ENCODE peak calls at places on chromosomes 2 and 18, in ten cellular contexts. K is iPS-NIHi11; L is HT1080; B is M059J; D is H9; Z is stimulated activated naive CD4-positive, alpha-beta T cell treated with Interleukin-2 at 50 U/mL for 16 hours; F is frontal cortex; U is tibial artery; O is choroid plexus epithelial cell; X is NCI-H146. S is an unnamed sample.

GRCh38 chr2:195495356-195495755 is 161.7 kb upstream of the SLC39A10 start:
- DNase-seq in K (no peak), L (no peak), B (no peak), D (no peak), Z (no peak), F (no peak), U (no peak), O (no peak), X (no peak), S (no peak)

GRCh38 chr2:240823449-240824336 is 3.7 kb upstream of the KIF1A start:
- DNase-seq in K (no peak), L (no peak), B (no peak), D (no peak), Z (no peak), F (no peak), U (peak), O (no peak), X (peak), S (no peak)

GRCh38 chr2:168577885-168578284 is 121.8 kb downstream of the CERS6 start:
- DNase-seq in K (no peak), L (no peak), B (no peak), D (no peak), Z (no peak), F (no peak), U (no peak), O (no peak), X (no peak), S (no peak)

GRCh38 chr2:169509230-169509917 is at the start of gene KLHL41:
- DNase-seq in K (peak), L (no peak), B (no peak), D (no peak), Z (no peak), F (no peak), U (no peak), O (peak), X (peak), S (no peak)

GRCh38 chr2:38524580-38524979 is 78.1 kb downstream of the HNRNPLL start:
- DNase-seq in K (no peak), L (no peak), B (no peak), D (no peak), Z (no peak), F (no peak), U (no peak), O (no peak), X (peak), S (no peak)

GRCh38 chr2:42756150-42756549 is 7.8 kb downstream of the OXER1 start:
- DNase-seq in K (no peak), L (no peak), B (no peak), D (no peak), Z (no peak), F (no peak), U (no peak), O (no peak), X (no peak), S (no peak)

GRCh38 chr2:71506754-71507153 is 53.4 kb downstream of the DYSF start:
- DNase-seq in K (no peak), L (no peak), B (no peak), D (no peak), Z (no peak), F (no peak), U (peak), O (no peak), X (no peak), S (no peak)

GRCh38 chr2:96964221-96964905 is 22.0 kb downstream of the FAM178B start:
- DNase-seq in K (no peak), L (no peak), B (no peak), D (no peak), Z (no peak), F (no peak), U (peak), O (no peak), X (no peak), S (no peak)

GRCh38 chr2:215537621-215538020 is 101.8 kb upstream of the FN1 start:
- DNase-seq in K (no peak), L (no peak), B (no peak), D (no peak), Z (no peak), F (no peak), U (no peak), O (peak), X (no peak), S (no peak)

GRCh38 chr2:235494716-235495372 is 1.0 kb downstream of the AGAP1 start:
- DNase-seq in K (peak), L (peak), B (peak), D (no peak), Z (no peak), F (peak), U (peak), O (peak), X (peak), S (no peak)

GRCh38 chr2:29430382-29431112 is 315.3 kb downstream of the CLIP4 start:
- DNase-seq in K (no peak), L (no peak), B (peak), D (no peak), Z (no peak), F (no peak), U (no peak), O (no peak), X (no peak), S (no peak)

GRCh38 chr2:150409196-150409595 is 78.3 kb downstream of the RND3 start:
- DNase-seq in K (no peak), L (no peak), B (no peak), D (no peak), Z (no peak), F (no peak), U (no peak), O (peak), X (no peak), S (no peak)

GRCh38 chr2:19810637-19811036 is 91.1 kb downstream of the TTC32 start:
- DNase-seq in K (no peak), L (peak), B (no peak), D (no peak), Z (no peak), F (no peak), U (no peak), O (no peak), X (no peak), S (no peak)

GRCh38 chr2:104860141-104860790 is 6.4 kb downstream of the POU3F3 start:
- DNase-seq in K (no peak), L (no peak), B (no peak), D (no peak), Z (no peak), F (peak), U (no peak), O (no peak), X (no peak), S (no peak)

GRCh38 chr18:79890638-79891037 is 60.8 kb downstream of the SLC66A2 start:
- DNase-seq in K (no peak), L (no peak), B (no peak), D (no peak), Z (no peak), F (no peak), U (no peak), O (no peak), X (no peak), S (no peak)

GRCh38 chr2:142286618-142287017 is 155.8 kb upstream of the LRP1B start:
- DNase-seq in K (peak), L (peak), B (peak), D (peak), Z (no peak), F (no peak), U (no peak), O (no peak), X (peak), S (no peak)

GRCh38 chr2:164694275-164694695 is 73.0 kb upstream of the GRB14 start:
- DNase-seq in K (no peak), L (no peak), B (no peak), D (no peak), Z (no peak), F (no peak), U (no peak), O (no peak), X (no peak), S (no peak)

GRCh38 chr2:96816836-96817702 is 1.0 kb downstream of the CNNM3 start:
- DNase-seq in K (no peak), L (no peak), B (no peak), D (no peak), Z (no peak), F (no peak), U (no peak), O (peak), X (peak), S (no peak)

GRCh38 chr2:100529900-100530299 is 32.9 kb upstream of the PDCL3 start:
- DNase-seq in K (no peak), L (peak), B (peak), D (no peak), Z (no peak), F (no peak), U (no peak), O (no peak), X (no peak), S (no peak)

GRCh38 chr2:18959952-18960717 is 370.8 kb upstream of the NT5C1B start:
- DNase-seq in K (no peak), L (no peak), B (no peak), D (no peak), Z (no peak), F (no peak), U (no peak), O (peak), X (no peak), S (no peak)

GRCh38 chr2:240898108-240898730 is 2.3 kb upstream of the MAB21L4 start:
- DNase-seq in K (no peak), L (no peak), B (no peak), D (no peak), Z (no peak), F (no peak), U (no peak), O (no peak), X (no peak), S (no peak)

GRCh38 chr2:13660231-13660630 is 943.5 kb downstream of the TRIB2 start:
- DNase-seq in K (no peak), L (no peak), B (no peak), D (no peak), Z (no peak), F (no peak), U (no peak), O (no peak), X (no peak), S (no peak)

S was measured in central memory CD4-positive, alpha-beta T cell.